ENCODE peak calls at places on chromosomes 13 and 19, in seven cellular contexts. K, J, O, P, U, R and Q are unnamed samples.

GRCh38 chr13:23610187-23610576 is 40.0 kb downstream of the TNFRSF19 start:
- DNase-seq in K (no peak), J (no peak), O (peak), P (no peak), U (no peak), R (no peak), Q (peak)

GRCh38 chr19:47187797-47188196 is 43.2 kb downstream of the BBC3 start:
- DNase-seq in K (no peak), J (no peak), O (no peak), P (no peak), U (no peak), R (no peak), Q (no peak)

GRCh38 chr13:98143157-98143553 is 261 bp downstream of the FARP1 start:
- DNase-seq in K (peak), J (no peak), O (no peak), P (peak), U (no peak), R (no peak), Q (no peak)

GRCh38 chr19:47608074-47608907 is 643 bp upstream of the BICRA start:
- DNase-seq in K (peak), J (peak), O (peak), P (peak), U (peak), R (peak), Q (peak)

GRCh38 chr13:24006520-24007248 is 109.4 kb upstream of the C1QTNF9B start:
- DNase-seq in K (no peak), J (no peak), O (no peak), P (no peak), U (no peak), R (no peak), Q (no peak)

GRCh38 chr19:14073925-14074838 is 1.6 kb downstream of the MISP3 start:
- DNase-seq in K (no peak), J (no peak), O (peak), P (peak), U (no peak), R (no peak), Q (peak)

GRCh38 chr13:98664047-98664446 is 87.1 kb upstream of the STK24 start:
- DNase-seq in K (no peak), J (no peak), O (peak), P (no peak), U (peak), R (no peak), Q (no peak)

GRCh38 chr13:112445411-112446271 is 69.5 kb downstream of the SPACA7 start:
- DNase-seq in K (peak), J (no peak), O (no peak), P (peak), U (no peak), R (no peak), Q (no peak)

GRCh38 chr19:14672043-14672872 is 2.4 kb downstream of the ADGRE3 start:
- DNase-seq in K (no peak), J (no peak), O (no peak), P (no peak), U (no peak), R (no peak), Q (peak)

GRCh38 chr13:74910399-74910798 is 571.6 kb downstream of the TBC1D4 start:
- DNase-seq in K (no peak), J (no peak), O (no peak), P (no peak), U (no peak), R (no peak), Q (no peak)

GRCh38 chr13:96052655-96053002 is 572 bp downstream of the UGGT2 start:
- DNase-seq in K (no peak), J (no peak), O (peak), P (peak), U (peak), R (no peak), Q (peak)

GRCh38 chr19:58570770-58571574 is 2.2 kb downstream of the MZF1 start:
- DNase-seq in K (no peak), J (no peak), O (no peak), P (no peak), U (no peak), R (no peak), Q (no peak)

GRCh38 chr19:15432018-15432494 is 13.3 kb upstream of the AKAP8L start:
- DNase-seq in K (no peak), J (no peak), O (no peak), P (peak), U (no peak), R (peak), Q (peak)

GRCh38 chr19:11203194-11204075 is 6.1 kb upstream of the KANK2 start:
- DNase-seq in K (peak), J (no peak), O (peak), P (peak), U (no peak), R (peak), Q (peak)

GRCh38 chr13:75258159-75258782 is 223.7 kb downstream of the TBC1D4 start:
- DNase-seq in K (no peak), J (peak), O (peak), P (peak), U (peak), R (peak), Q (peak)

GRCh38 chr13:40109324-40109958 is 454.0 kb downstream of the COG6 start:
- DNase-seq in K (no peak), J (no peak), O (peak), P (no peak), U (no peak), R (no peak), Q (no peak)

GRCh38 chr13:114115796-114116195 is 16.6 kb downstream of the RASA3 start:
- DNase-seq in K (no peak), J (no peak), O (no peak), P (no peak), U (no peak), R (no peak), Q (no peak)

GRCh38 chr19:28492616-28493015 is 720.3 kb downstream of the UQCRFS1 start:
- DNase-seq in K (no peak), J (no peak), O (no peak), P (no peak), U (no peak), R (no peak), Q (no peak)

GRCh38 chr19:58569943-58570670 is 3.0 kb downstream of the MZF1 start:
- DNase-seq in K (no peak), J (no peak), O (no peak), P (no peak), U (no peak), R (no peak), Q (no peak)

GRCh38 chr19:35136977-35137702 is 1.5 kb upstream of the FXYD1 start:
- DNase-seq in K (no peak), J (no peak), O (no peak), P (no peak), U (no peak), R (no peak), Q (no peak)

GRCh38 chr19:14004619-14005380 is 1.3 kb downstream of the RFX1 start:
- DNase-seq in K (no peak), J (no peak), O (no peak), P (no peak), U (no peak), R (no peak), Q (no peak)

GRCh38 chr19:14183741-14184395 is 22.1 kb downstream of the ADGRL1 start:
- DNase-seq in K (no peak), J (no peak), O (no peak), P (peak), U (no peak), R (no peak), Q (no peak)

GRCh38 chr19:34259367-34259865 is 5.1 kb downstream of the GARRE1 start:
- DNase-seq in K (no peak), J (no peak), O (peak), P (no peak), U (no peak), R (no peak), Q (no peak)

GRCh38 chr13:67062160-67062559 is 168.0 kb downstream of the PCDH9 start:
- DNase-seq in K (no peak), J (no peak), O (no peak), P (no peak), U (no peak), R (no peak), Q (no peak)

GRCh38 chr13:112806761-112807652 is 117.2 kb downstream of the ATP11A start:
- DNase-seq in K (no peak), J (no peak), O (peak), P (no peak), U (no peak), R (no peak), Q (no peak)

GRCh38 chr19:10641248-10641647 is 12.9 kb upstream of the ILF3 start:
- DNase-seq in K (no peak), J (no peak), O (no peak), P (no peak), U (no peak), R (no peak), Q (no peak)

GRCh38 chr19:14487370-14488125 is 8.4 kb downstream of the GIPC1 start:
- DNase-seq in K (no peak), J (no peak), O (peak), P (no peak), U (no peak), R (no peak), Q (no peak)

GRCh38 chr13:48162182-48162581 is 67.3 kb upstream of the MED4 start:
- DNase-seq in K (no peak), J (no peak), O (no peak), P (no peak), U (no peak), R (no peak), Q (no peak)

GRCh38 chr13:74930402-74931165 is 551.4 kb downstream of the TBC1D4 start:
- DNase-seq in K (no peak), J (no peak), O (peak), P (no peak), U (no peak), R (no peak), Q (no peak)

GRCh38 chr19:8163781-8164180 is 14.4 kb upstream of the FBN3 start:
- DNase-seq in K (peak), J (no peak), O (peak), P (no peak), U (no peak), R (no peak), Q (no peak)

GRCh38 chr19:13038306-13039210 is 43.3 kb downstream of the NFIX start:
- DNase-seq in K (no peak), J (no peak), O (no peak), P (no peak), U (no peak), R (no peak), Q (no peak)

GRCh38 chr13:103517066-103517767 is 451.0 kb upstream of the SLC10A2 start:
- DNase-seq in K (no peak), J (no peak), O (no peak), P (no peak), U (no peak), R (no peak), Q (no peak)

GRCh38 chr13:113845723-113846638 is 17.9 kb downstream of the GAS6 start:
- DNase-seq in K (no peak), J (no peak), O (no peak), P (no peak), U (no peak), R (no peak), Q (no peak)

GRCh38 chr13:56700324-56700723 is 440.4 kb upstream of the PRR20A start:
- DNase-seq in K (no peak), J (no peak), O (no peak), P (no peak), U (no peak), R (no peak), Q (no peak)

GRCh38 chr19:8806661-8807060 is 25.4 kb downstream of the ZNF558 start:
- DNase-seq in K (no peak), J (no peak), O (no peak), P (no peak), U (no peak), R (no peak), Q (no peak)

GRCh38 chr13:63436288-63436687 is 2020.6 kb upstream of the PCDH20 start:
- DNase-seq in K (no peak), J (no peak), O (no peak), P (no peak), U (no peak), R (no peak), Q (no peak)

GRCh38 chr13:63435668-63436275 is 2020.1 kb upstream of the PCDH20 start:
- DNase-seq in K (no peak), J (no peak), O (peak), P (no peak), U (peak), R (no peak), Q (no peak)

GRCh38 chr13:63438951-63439350 is 2023.3 kb upstream of the PCDH20 start:
- DNase-seq in K (no peak), J (no peak), O (no peak), P (no peak), U (no peak), R (peak), Q (no peak)

GRCh38 chr13:63433546-63434150 is 2018.0 kb upstream of the PCDH20 start:
- DNase-seq in K (no peak), J (no peak), O (peak), P (no peak), U (no peak), R (no peak), Q (no peak)
- H3K9ac ChIP-seq in K (no peak), J (no peak), O (no peak), P (no peak), U (no peak), R (no peak), Q (no peak)

GRCh38 chr19:610071-610800 is 20.6 kb downstream of the HCN2 start:
- DNase-seq in K (no peak), J (no peak), O (no peak), P (no peak), U (no peak), R (no peak), Q (no peak)
- H3K9ac ChIP-seq in K (no peak), J (peak), O (no peak), P (no peak), U (no peak), R (no peak), Q (peak)

GRCh38 chr19:4370418-4371041 is 27.2 kb downstream of the MPND start:
- DNase-seq in K (no peak), J (no peak), O (no peak), P (no peak), U (no peak), R (no peak), Q (no peak)
- H3K9ac ChIP-seq in K (no peak), J (no peak), O (no peak), P (no peak), U (no peak), R (peak), Q (peak)

GRCh38 chr19:19485998-19486290 is 29.4 kb downstream of the TSSK6 start:
- DNase-seq in K (no peak), J (no peak), O (no peak), P (no peak), U (no peak), R (no peak), Q (no peak)

GRCh38 chr19:19485161-19485997 is 30.0 kb downstream of the TSSK6 start:
- DNase-seq in K (no peak), J (no peak), O (peak), P (no peak), U (no peak), R (no peak), Q (peak)

GRCh38 chr19:19487077-19488040 is 28.0 kb downstream of the TSSK6 start:
- DNase-seq in K (no peak), J (no peak), O (no peak), P (no peak), U (no peak), R (no peak), Q (no peak)

GRCh38 chr19:19488041-19488874 is 27.1 kb downstream of the TSSK6 start:
- DNase-seq in K (no peak), J (no peak), O (no peak), P (peak), U (no peak), R (peak), Q (no peak)

GRCh38 chr19:19486343-19487076 is 28.8 kb downstream of the TSSK6 start:
- DNase-seq in K (no peak), J (no peak), O (no peak), P (no peak), U (no peak), R (no peak), Q (no peak)
- H3K9ac ChIP-seq in K (no peak), J (no peak), O (no peak), P (no peak), U (no peak), R (no peak), Q (peak)

GRCh38 chr13:109870281-109871017 is 84.1 kb upstream of the IRS2 start:
- DNase-seq in K (no peak), J (no peak), O (no peak), P (no peak), U (no peak), R (no peak), Q (no peak)
- H3K9ac ChIP-seq in K (no peak), J (no peak), O (no peak), P (no peak), U (no peak), R (no peak), Q (no peak)

DNA sequence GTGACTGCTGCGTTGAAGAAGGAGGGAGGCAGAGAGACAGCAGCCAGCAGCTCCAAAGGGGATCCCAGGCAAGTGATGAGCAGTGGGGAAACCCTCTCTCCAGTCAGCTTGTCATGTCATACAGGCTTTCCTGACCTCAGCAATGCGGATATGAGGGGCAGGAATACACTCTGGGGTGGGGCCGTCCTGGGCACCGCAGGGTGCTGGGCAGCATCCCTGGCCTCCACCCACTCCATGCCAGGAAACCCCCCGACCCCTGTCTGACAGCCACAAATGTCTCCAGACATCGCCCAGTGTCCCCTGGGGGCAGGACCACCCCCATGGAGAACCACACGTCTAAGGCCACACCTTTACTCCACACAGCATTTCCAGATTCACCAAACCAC is 46.7 kb downstream of the RFX2 start:
- DNase-seq in K (no peak), J (no peak), O (no peak), P (no peak), U (no peak), R (no peak), Q (no peak)
- H3K9ac ChIP-seq in K (no peak), J (no peak), O (no peak), P (no peak), U (no peak), R (no peak), Q (no peak)

GRCh38 chr13:29887030-29887557 is 36.7 kb upstream of the UBL3 start:
- DNase-seq in K (no peak), J (no peak), O (peak), P (no peak), U (no peak), R (peak), Q (no peak)

GRCh38 chr13:29885967-29886366 is 35.5 kb upstream of the UBL3 start:
- DNase-seq in K (no peak), J (no peak), O (no peak), P (no peak), U (no peak), R (no peak), Q (no peak)

GRCh38 chr13:29886446-29886845 is 36.0 kb upstream of the UBL3 start:
- DNase-seq in K (no peak), J (no peak), O (no peak), P (no peak), U (no peak), R (no peak), Q (no peak)

GRCh38 chr13:29883941-29884518 is 33.6 kb upstream of the UBL3 start:
- DNase-seq in K (no peak), J (no peak), O (peak), P (no peak), U (no peak), R (no peak), Q (no peak)

GRCh38 chr13:29884671-29885424 is 34.4 kb upstream of the UBL3 start:
- DNase-seq in K (peak), J (peak), O (peak), P (no peak), U (no peak), R (peak), Q (peak)
- H3K9ac ChIP-seq in K (no peak), J (no peak), O (no peak), P (no peak), U (no peak), R (no peak), Q (no peak)

DNA sequence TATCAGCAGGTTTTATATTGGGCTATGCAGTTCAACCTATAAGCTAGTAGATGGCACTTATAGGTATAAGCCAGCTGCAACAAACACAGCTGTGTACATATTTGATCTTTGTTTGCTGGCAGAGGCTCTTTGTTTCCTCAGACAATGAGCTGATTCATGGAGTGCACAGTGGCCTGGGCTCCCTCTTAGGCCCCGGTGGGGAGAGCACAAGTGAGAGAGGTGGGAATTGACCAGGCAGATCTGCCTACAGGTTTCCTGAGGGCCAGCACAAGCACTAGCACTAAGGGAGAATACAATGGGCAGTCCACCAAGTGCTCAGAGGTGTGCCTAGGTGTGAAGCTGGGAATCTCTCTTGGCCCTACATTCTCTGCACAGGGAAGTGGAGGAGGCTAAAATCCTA is 1390.7 kb downstream of the SLITRK5 start:
- DNase-seq in K (no peak), J (no peak), O (no peak), P (no peak), U (no peak), R (peak), Q (no peak)
- H3K9ac ChIP-seq in K (no peak), J (no peak), O (no peak), P (no peak), U (no peak), R (no peak), Q (no peak)